ENCODE peak calls at places on chromosomes 7 and 10, in four cellular contexts. One of them, this sample, is unnamed.

GRCh38 chr7:28956608-28957063 is 1.5 kb downstream of the TRIL start:
- DNase-seq in dorsolateral prefrontal cortex: peak
- DNase-seq in type B pancreatic cell: peak
- DNase-seq in left lung: peak
- DNase-seq in this sample: peak

GRCh38 chr10:88974012-88974411 is 16.6 kb upstream of the FAS start:
- DNase-seq in dorsolateral prefrontal cortex: no peak
- DNase-seq in type B pancreatic cell: no peak
- DNase-seq in left lung: no peak
- DNase-seq in this sample: no peak

GRCh38 chr10:55630491-55631056 is 730.5 kb downstream of the ZWINT start:
- DNase-seq in left lung: no peak
- DNase-seq in type B pancreatic cell: peak
- DNase-seq in dorsolateral prefrontal cortex: no peak
- DNase-seq in this sample: no peak

GRCh38 chr10:33160151-33160550 is 174.3 kb downstream of the NRP1 start:
- DNase-seq in dorsolateral prefrontal cortex: no peak
- DNase-seq in left lung: no peak
- DNase-seq in type B pancreatic cell: no peak
- DNase-seq in this sample: no peak

GRCh38 chr10:71572962-71573361 is 146.6 kb downstream of the C10orf105 start:
- DNase-seq in left lung: no peak
- DNase-seq in dorsolateral prefrontal cortex: no peak
- DNase-seq in type B pancreatic cell: no peak
- DNase-seq in this sample: no peak

GRCh38 chr7:108193593-108194498 is 63.7 kb upstream of the LAMB4 start:
- DNase-seq in left lung: no peak
- DNase-seq in dorsolateral prefrontal cortex: no peak
- DNase-seq in type B pancreatic cell: no peak
- DNase-seq in this sample: no peak

GRCh38 chr7:20561908-20562307 is 53.6 kb upstream of the ABCB5 start:
- DNase-seq in left lung: no peak
- DNase-seq in type B pancreatic cell: no peak
- DNase-seq in dorsolateral prefrontal cortex: no peak
- DNase-seq in this sample: no peak

GRCh38 chr7:50261593-50261992 is 42.9 kb upstream of the IKZF1 start:
- DNase-seq in left lung: no peak
- DNase-seq in dorsolateral prefrontal cortex: no peak
- DNase-seq in type B pancreatic cell: no peak
- DNase-seq in this sample: no peak

GRCh38 chr7:80661729-80662128 is 23.3 kb downstream of the CD36 start:
- DNase-seq in dorsolateral prefrontal cortex: no peak
- DNase-seq in left lung: no peak
- DNase-seq in type B pancreatic cell: no peak
- DNase-seq in this sample: no peak

GRCh38 chr7:66668112-66668511 is 39.4 kb downstream of the KCTD7 start:
- DNase-seq in type B pancreatic cell: no peak
- DNase-seq in dorsolateral prefrontal cortex: no peak
- DNase-seq in left lung: no peak
- DNase-seq in this sample: no peak

GRCh38 chr10:12697741-12698140 is 303.8 kb downstream of the CCDC3 start:
- DNase-seq in left lung: no peak
- DNase-seq in type B pancreatic cell: no peak
- DNase-seq in dorsolateral prefrontal cortex: no peak
- DNase-seq in this sample: no peak

GRCh38 chr10:14282271-14282670 is 48.5 kb downstream of the FRMD4A start:
- DNase-seq in left lung: no peak
- DNase-seq in dorsolateral prefrontal cortex: no peak
- DNase-seq in type B pancreatic cell: no peak
- DNase-seq in this sample: no peak

GRCh38 chr10:77576007-77576367 is 61.6 kb downstream of the KCNMA1 start:
- DNase-seq in type B pancreatic cell: no peak
- DNase-seq in dorsolateral prefrontal cortex: no peak
- DNase-seq in left lung: no peak
- DNase-seq in this sample: peak

GRCh38 chr10:4231439-4231838 is 446.4 kb upstream of the KLF6 start:
- DNase-seq in left lung: no peak
- DNase-seq in dorsolateral prefrontal cortex: no peak
- DNase-seq in type B pancreatic cell: no peak
- DNase-seq in this sample: no peak

This sample was measured in vagina.